ENCODE peak calls at places on chromosomes 3 and 15, in four cellular contexts. T is activated CD4-positive, alpha-beta memory T cell treated with anti-CD3 and anti-CD28 coated beads, Interleukin-2, amount 10 ng/mL, durations not matched to agents 7 days and 5 days; Y is germinal center; N is OCI-LY7. L is an unnamed sample.

GRCh38 chr15:28192772-28193171 is 93.7 kb upstream of the OCA2 start:
- DNase-seq in T (no peak), Y (no peak), N (no peak), L (no peak)

GRCh38 chr15:92683511-92683834 is 27.9 kb upstream of the FAM174B start:
- DNase-seq in T (no peak), Y (no peak), N (no peak), L (no peak)

GRCh38 chr15:57144448-57144847 is 226.0 kb downstream of the TCF12 start:
- DNase-seq in T (no peak), Y (no peak), N (no peak), L (no peak)

GRCh38 chr3:138390582-138390932 is 42.2 kb downstream of the MRAS start:
- DNase-seq in T (no peak), Y (no peak), N (no peak), L (no peak)

GRCh38 chr3:184448321-184449160 is 68.7 kb downstream of the CHRD start:
- DNase-seq in T (no peak), Y (no peak), N (no peak), L (no peak)

GRCh38 chr3:128435058-128435457 is 31.6 kb downstream of the DNAJB8 start:
- DNase-seq in T (no peak), Y (no peak), N (no peak), L (no peak)

GRCh38 chr3:159609620-159610019 is 379.0 kb upstream of the IL12A start:
- DNase-seq in T (no peak), Y (no peak), N (no peak), L (no peak)

GRCh38 chr15:74203914-74204431 is 1.4 kb upstream of the STRA6 start:
- DNase-seq in T (no peak), Y (no peak), N (no peak), L (no peak)

GRCh38 chr15:59160880-59161593 is 45.6 kb upstream of the LDHAL6B start:
- DNase-seq in T (peak), Y (no peak), N (peak), L (peak)

GRCh38 chr3:126939347-126939735 is 43.6 kb upstream of the PLXNA1 start:
- DNase-seq in T (no peak), Y (no peak), N (no peak), L (no peak)

GRCh38 chr15:40756938-40757337 is 1.9 kb upstream of the RMDN3 start:
- DNase-seq in T (no peak), Y (no peak), N (no peak), L (no peak)

GRCh38 chr15:25832158-25832557 is 31.0 kb downstream of the ATP10A start:
- DNase-seq in T (no peak), Y (peak), N (peak), L (no peak)